ENCODE peak calls at places on chromosomes 7 and 10, in nine cellular contexts. One of them, this sample, is unnamed. For H3K36me3, the result is how much of the 10 kb centered on the place peaks cover.

GRCh38 chr7:143906895-143907294 is 4.9 kb upstream of the TCAF1 start:
- DNase-seq in psoas muscle: no peak
- DNase-seq in NT2/D1: peak
- DNase-seq in mammary epithelial cell: no peak
- DNase-seq in neuronal stem cell: peak
- DNase-seq in brain microvascular endothelial cell: no peak
- DNase-seq in esophagus squamous epithelium: no peak
- DNase-seq in CD4-positive, CD25-positive, alpha-beta regulatory T cell: no peak
- DNase-seq in transverse colon: no peak
- DNase-seq in this sample: no peak

GRCh38 chr10:59900044-59900727 is 6.2 kb downstream of the CCDC6 start:
- DNase-seq in psoas muscle: no peak
- DNase-seq in neuronal stem cell: no peak
- DNase-seq in mammary epithelial cell: no peak
- DNase-seq in brain microvascular endothelial cell: no peak
- DNase-seq in CD4-positive, CD25-positive, alpha-beta regulatory T cell: no peak
- DNase-seq in NT2/D1: no peak
- DNase-seq in transverse colon: no peak
- DNase-seq in esophagus squamous epithelium: no peak
- DNase-seq in this sample: no peak

GRCh38 chr7:55177068-55177530 is 158.3 kb downstream of the EGFR start:
- DNase-seq in psoas muscle: peak
- DNase-seq in brain microvascular endothelial cell: no peak
- DNase-seq in mammary epithelial cell: no peak
- DNase-seq in neuronal stem cell: no peak
- DNase-seq in CD4-positive, CD25-positive, alpha-beta regulatory T cell: no peak
- DNase-seq in NT2/D1: no peak
- DNase-seq in transverse colon: no peak
- DNase-seq in esophagus squamous epithelium: no peak
- DNase-seq in this sample: peak

GRCh38 chr7:11858668-11859302 is 26.8 kb upstream of the THSD7A start:
- DNase-seq in neuronal stem cell: no peak
- DNase-seq in psoas muscle: no peak
- DNase-seq in esophagus squamous epithelium: no peak
- DNase-seq in CD4-positive, CD25-positive, alpha-beta regulatory T cell: no peak
- DNase-seq in mammary epithelial cell: no peak
- DNase-seq in brain microvascular endothelial cell: no peak
- DNase-seq in NT2/D1: no peak
- DNase-seq in transverse colon: no peak
- DNase-seq in this sample: no peak

GRCh38 chr7:6162331-6162620 is 110.1 kb downstream of the CYTH3 start:
- DNase-seq in brain microvascular endothelial cell: no peak
- DNase-seq in psoas muscle: peak
- DNase-seq in esophagus squamous epithelium: no peak
- DNase-seq in mammary epithelial cell: no peak
- DNase-seq in neuronal stem cell: no peak
- DNase-seq in transverse colon: peak
- DNase-seq in CD4-positive, CD25-positive, alpha-beta regulatory T cell: no peak
- DNase-seq in NT2/D1: no peak
- DNase-seq in this sample: no peak

GRCh38 chr10:77036993-77037734 is 600.4 kb downstream of the KCNMA1 start:
- DNase-seq in CD4-positive, CD25-positive, alpha-beta regulatory T cell: no peak
- DNase-seq in mammary epithelial cell: no peak
- DNase-seq in psoas muscle: no peak
- DNase-seq in transverse colon: no peak
- DNase-seq in esophagus squamous epithelium: no peak
- DNase-seq in brain microvascular endothelial cell: no peak
- DNase-seq in NT2/D1: peak
- DNase-seq in neuronal stem cell: peak
- DNase-seq in this sample: no peak

GRCh38 chr10:15453462-15453861 is 82.4 kb upstream of the FAM171A1 start:
- DNase-seq in transverse colon: no peak
- DNase-seq in mammary epithelial cell: no peak
- DNase-seq in NT2/D1: no peak
- DNase-seq in brain microvascular endothelial cell: no peak
- DNase-seq in psoas muscle: no peak
- DNase-seq in neuronal stem cell: no peak
- DNase-seq in esophagus squamous epithelium: no peak
- DNase-seq in CD4-positive, CD25-positive, alpha-beta regulatory T cell: no peak
- DNase-seq in this sample: no peak

GRCh38 chr7:92228742-92229141 is 17.0 kb downstream of the KRIT1 start:
- DNase-seq in esophagus squamous epithelium: no peak
- DNase-seq in mammary epithelial cell: no peak
- DNase-seq in brain microvascular endothelial cell: no peak
- DNase-seq in neuronal stem cell: no peak
- DNase-seq in NT2/D1: no peak
- DNase-seq in CD4-positive, CD25-positive, alpha-beta regulatory T cell: no peak
- DNase-seq in psoas muscle: no peak
- DNase-seq in transverse colon: no peak
- DNase-seq in this sample: no peak

GRCh38 chr10:88598060-88598459 is 11.5 kb downstream of the LIPJ start:
- DNase-seq in transverse colon: no peak
- DNase-seq in psoas muscle: no peak
- DNase-seq in esophagus squamous epithelium: no peak
- DNase-seq in CD4-positive, CD25-positive, alpha-beta regulatory T cell: no peak
- DNase-seq in NT2/D1: no peak
- DNase-seq in brain microvascular endothelial cell: no peak
- DNase-seq in neuronal stem cell: no peak
- DNase-seq in mammary epithelial cell: no peak
- DNase-seq in this sample: no peak

GRCh38 chr7:29309041-29309860 is 114.7 kb downstream of the CHN2 start:
- DNase-seq in brain microvascular endothelial cell: no peak
- DNase-seq in psoas muscle: no peak
- DNase-seq in CD4-positive, CD25-positive, alpha-beta regulatory T cell: no peak
- DNase-seq in esophagus squamous epithelium: no peak
- DNase-seq in mammary epithelial cell: no peak
- DNase-seq in neuronal stem cell: no peak
- DNase-seq in transverse colon: no peak
- DNase-seq in NT2/D1: no peak
- DNase-seq in this sample: no peak

GRCh38 chr10:87761892-87762291 is 56.1 kb downstream of the ATAD1 start:
- DNase-seq in neuronal stem cell: no peak
- DNase-seq in mammary epithelial cell: peak
- DNase-seq in brain microvascular endothelial cell: peak
- DNase-seq in esophagus squamous epithelium: no peak
- DNase-seq in NT2/D1: no peak
- DNase-seq in psoas muscle: no peak
- DNase-seq in transverse colon: no peak
- DNase-seq in CD4-positive, CD25-positive, alpha-beta regulatory T cell: no peak
- DNase-seq in this sample: no peak

GRCh38 chr10:95644935-95645334 is 11.6 kb downstream of the ALDH18A1 start:
- DNase-seq in NT2/D1: no peak
- DNase-seq in psoas muscle: no peak
- DNase-seq in mammary epithelial cell: no peak
- DNase-seq in neuronal stem cell: no peak
- DNase-seq in esophagus squamous epithelium: no peak
- DNase-seq in brain microvascular endothelial cell: no peak
- DNase-seq in transverse colon: no peak
- DNase-seq in CD4-positive, CD25-positive, alpha-beta regulatory T cell: no peak
- DNase-seq in this sample: no peak

GRCh38 chr10:95637911-95638310 is 18.6 kb downstream of the ALDH18A1 start:
- DNase-seq in NT2/D1: no peak
- DNase-seq in transverse colon: no peak
- DNase-seq in mammary epithelial cell: no peak
- DNase-seq in brain microvascular endothelial cell: no peak
- DNase-seq in neuronal stem cell: no peak
- DNase-seq in esophagus squamous epithelium: no peak
- DNase-seq in CD4-positive, CD25-positive, alpha-beta regulatory T cell: no peak
- DNase-seq in psoas muscle: no peak
- DNase-seq in this sample: no peak

GRCh38 chr10:95646160-95646559 is 10.4 kb downstream of the ALDH18A1 start:
- DNase-seq in transverse colon: peak
- DNase-seq in esophagus squamous epithelium: no peak
- DNase-seq in NT2/D1: no peak
- DNase-seq in mammary epithelial cell: no peak
- DNase-seq in psoas muscle: no peak
- DNase-seq in brain microvascular endothelial cell: no peak
- DNase-seq in CD4-positive, CD25-positive, alpha-beta regulatory T cell: no peak
- DNase-seq in neuronal stem cell: no peak
- DNase-seq in this sample: no peak

GRCh38 chr10:95637140-95637539 is 19.4 kb downstream of the ALDH18A1 start:
- DNase-seq in brain microvascular endothelial cell: no peak
- DNase-seq in neuronal stem cell: no peak
- DNase-seq in mammary epithelial cell: no peak
- DNase-seq in NT2/D1: no peak
- DNase-seq in CD4-positive, CD25-positive, alpha-beta regulatory T cell: no peak
- DNase-seq in esophagus squamous epithelium: no peak
- DNase-seq in psoas muscle: no peak
- DNase-seq in transverse colon: no peak
- DNase-seq in this sample: no peak

GRCh38 chr10:95640891-95641315 is 15.6 kb downstream of the ALDH18A1 start:
- DNase-seq in psoas muscle: no peak
- DNase-seq in esophagus squamous epithelium: no peak
- DNase-seq in transverse colon: no peak
- DNase-seq in brain microvascular endothelial cell: no peak
- DNase-seq in neuronal stem cell: no peak
- DNase-seq in mammary epithelial cell: no peak
- DNase-seq in CD4-positive, CD25-positive, alpha-beta regulatory T cell: no peak
- DNase-seq in NT2/D1: no peak
- DNase-seq in this sample: no peak
- H3K36me3 ChIP-seq in psoas muscle: under half
- H3K36me3 ChIP-seq in esophagus squamous epithelium: half or more
- H3K36me3 ChIP-seq in transverse colon: under half
- H3K36me3 ChIP-seq in brain microvascular endothelial cell: half or more
- H3K36me3 ChIP-seq in neuronal stem cell: half or more
- H3K36me3 ChIP-seq in mammary epithelial cell: under half
- H3K36me3 ChIP-seq in CD4-positive, CD25-positive, alpha-beta regulatory T cell: half or more
- H3K36me3 ChIP-seq in NT2/D1: half or more
- H3K36me3 ChIP-seq in this sample: under half

DNA sequence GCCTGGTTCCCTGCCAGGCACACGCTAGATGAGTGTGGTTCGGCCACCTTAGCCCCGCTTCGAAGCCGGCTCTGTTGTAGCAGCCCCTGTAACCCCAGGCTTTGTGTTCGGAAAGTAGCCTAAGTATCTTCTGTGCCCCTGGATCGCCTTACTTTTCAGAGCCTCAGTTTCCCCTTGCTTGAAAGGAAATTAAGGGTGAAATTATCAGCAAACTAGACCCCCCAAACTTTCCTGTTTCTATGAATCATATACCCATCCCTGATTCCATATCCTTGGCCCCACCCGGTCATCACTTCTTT is 312 bp downstream of the PDCD11 start:
- DNase-seq in CD4-positive, CD25-positive, alpha-beta regulatory T cell: no peak
- DNase-seq in transverse colon: no peak
- DNase-seq in brain microvascular endothelial cell: no peak
- DNase-seq in psoas muscle: no peak
- DNase-seq in NT2/D1: no peak
- DNase-seq in mammary epithelial cell: no peak
- DNase-seq in esophagus squamous epithelium: no peak
- DNase-seq in neuronal stem cell: no peak
- DNase-seq in this sample: no peak
- H3K36me3 ChIP-seq in CD4-positive, CD25-positive, alpha-beta regulatory T cell: under half
- H3K36me3 ChIP-seq in transverse colon: under half
- H3K36me3 ChIP-seq in brain microvascular endothelial cell: under half
- H3K36me3 ChIP-seq in psoas muscle: under half
- H3K36me3 ChIP-seq in NT2/D1: half or more
- H3K36me3 ChIP-seq in mammary epithelial cell: under half
- H3K36me3 ChIP-seq in esophagus squamous epithelium: half or more
- H3K36me3 ChIP-seq in neuronal stem cell: half or more
- H3K36me3 ChIP-seq in this sample: under half

DNA sequence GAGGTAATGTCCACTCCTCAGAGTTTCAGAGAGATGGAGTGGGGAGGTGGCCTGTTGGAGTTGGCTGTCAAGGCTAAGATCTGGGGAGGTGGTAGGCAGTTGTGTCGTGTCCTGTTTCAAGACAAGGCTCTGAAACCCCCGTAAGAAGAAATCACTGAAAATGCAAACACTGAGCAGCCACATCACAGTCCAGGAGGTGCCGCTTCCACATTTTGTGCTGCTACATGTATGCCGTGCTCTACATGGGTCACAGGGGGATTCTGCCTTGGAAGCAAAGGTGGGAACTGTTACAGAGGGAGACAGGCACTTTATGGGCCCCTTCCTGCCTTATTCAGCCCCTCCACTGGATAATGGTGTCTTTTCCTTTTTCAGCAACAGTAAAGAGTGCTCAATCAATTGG is 11.9 kb downstream of the WDR91 start:
- DNase-seq in esophagus squamous epithelium: no peak
- DNase-seq in CD4-positive, CD25-positive, alpha-beta regulatory T cell: no peak
- DNase-seq in NT2/D1: no peak
- DNase-seq in neuronal stem cell: no peak
- DNase-seq in psoas muscle: no peak
- DNase-seq in brain microvascular endothelial cell: no peak
- DNase-seq in transverse colon: no peak
- DNase-seq in mammary epithelial cell: no peak
- DNase-seq in this sample: no peak
- H3K36me3 ChIP-seq in esophagus squamous epithelium: half or more
- H3K36me3 ChIP-seq in CD4-positive, CD25-positive, alpha-beta regulatory T cell: half or more
- H3K36me3 ChIP-seq in NT2/D1: half or more
- H3K36me3 ChIP-seq in neuronal stem cell: half or more
- H3K36me3 ChIP-seq in psoas muscle: under half
- H3K36me3 ChIP-seq in brain microvascular endothelial cell: under half
- H3K36me3 ChIP-seq in transverse colon: under half
- H3K36me3 ChIP-seq in mammary epithelial cell: under half
- H3K36me3 ChIP-seq in this sample: under half

DNA sequence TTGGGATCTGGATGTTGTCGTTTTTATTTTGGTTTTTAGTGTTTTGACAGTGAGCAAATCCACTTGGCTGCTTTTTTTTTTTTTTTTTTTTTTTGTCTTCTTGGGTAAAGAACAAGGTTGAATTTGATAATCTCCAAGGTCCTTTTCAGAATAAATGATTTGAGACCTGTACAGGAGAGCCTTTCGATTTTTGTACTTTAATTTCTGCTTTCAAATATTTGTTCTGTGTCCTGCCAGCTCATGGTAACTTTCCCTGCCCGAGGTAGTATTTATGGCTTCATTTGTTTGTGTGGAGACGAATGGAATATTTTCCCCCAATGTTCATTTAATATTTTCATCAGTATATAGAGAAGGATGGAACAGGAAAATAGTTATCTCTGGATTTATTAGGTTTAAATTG is 19.9 kb downstream of the WAC start:
- DNase-seq in esophagus squamous epithelium: no peak
- DNase-seq in mammary epithelial cell: no peak
- DNase-seq in neuronal stem cell: no peak
- DNase-seq in CD4-positive, CD25-positive, alpha-beta regulatory T cell: no peak
- DNase-seq in NT2/D1: no peak
- DNase-seq in transverse colon: no peak
- DNase-seq in psoas muscle: no peak
- DNase-seq in brain microvascular endothelial cell: no peak
- DNase-seq in this sample: no peak
- H3K36me3 ChIP-seq in esophagus squamous epithelium: half or more
- H3K36me3 ChIP-seq in mammary epithelial cell: under half
- H3K36me3 ChIP-seq in neuronal stem cell: half or more
- H3K36me3 ChIP-seq in CD4-positive, CD25-positive, alpha-beta regulatory T cell: half or more
- H3K36me3 ChIP-seq in NT2/D1: half or more
- H3K36me3 ChIP-seq in transverse colon: under half
- H3K36me3 ChIP-seq in psoas muscle: under half
- H3K36me3 ChIP-seq in brain microvascular endothelial cell: under half
- H3K36me3 ChIP-seq in this sample: under half

This sample was measured in CD8-positive, alpha-beta T cell.